ENCODE peak calls at places on chromosome 17, in seven cellular contexts. H, W, S, X, J, O and K are unnamed samples.

GRCh38 chr17:7440113-7440822 is 956 bp downstream of the FGF11 start:
- DNase-seq in O (peak; percentile 73), W (peak; percentile 79), J (peak; percentile 14), H (peak; percentile 55), X (peak; percentile 78), S (peak; percentile 81), K (no peak)

GRCh38 chr17:82675476-82676245 is 22.8 kb downstream of the RAB40B start:
- DNase-seq in J (no peak), X (no peak), H (no peak), O (peak; percentile 4), S (no peak), W (no peak), K (no peak)

GRCh38 chr17:36869856-36870617 is 67.2 kb upstream of the LHX1 start:
- DNase-seq in J (peak; percentile 17), W (peak; percentile 64), O (no peak), X (no peak), H (peak; percentile 73), S (no peak), K (no peak)

GRCh38 chr17:1193300-1193699 is 13.5 kb upstream of the ABR start:
- DNase-seq in W (no peak), S (no peak), H (no peak), X (no peak), O (no peak), J (no peak), K (no peak)

GRCh38 chr17:80921159-80921558 is 70.5 kb upstream of the CHMP6 start:
- DNase-seq in H (no peak), X (no peak), O (no peak), S (peak; percentile 57), W (no peak), J (no peak), K (no peak)

GRCh38 chr17:37648555-37648954 is 5.3 kb upstream of the DDX52 start:
- DNase-seq in X (no peak), S (no peak), H (no peak), O (no peak), J (peak; percentile 45), W (no peak), K (no peak)

GRCh38 chr17:15334266-15334665 is 7.1 kb downstream of the TEKT3 start:
- DNase-seq in W (no peak), H (peak; percentile 30), X (peak; percentile 52), J (no peak), O (no peak), S (no peak), K (peak; percentile 60)

GRCh38 chr17:81317992-81318391 is 22.9 kb upstream of the SLC38A10 start:
- DNase-seq in W (peak; percentile 63), J (no peak), X (no peak), S (no peak), O (no peak), H (no peak), K (no peak)

GRCh38 chr17:27513849-27514248 is 57.6 kb downstream of the KSR1 start:
- DNase-seq in H (no peak), W (no peak), X (no peak), S (no peak), O (no peak), J (no peak), K (no peak)

GRCh38 chr17:68383443-68384321 is 73.6 kb downstream of the WIPI1 start:
- DNase-seq in J (peak; percentile 94), W (no peak), O (peak; percentile 47), H (no peak), X (peak; percentile 35), S (peak; percentile 71), K (no peak)

GRCh38 chr17:56636276-56636675 is 42.8 kb downstream of the NOG start:
- DNase-seq in X (no peak), H (no peak), J (no peak), O (no peak), W (no peak), S (no peak), K (no peak)

GRCh38 chr17:1231456-1231855 is 38.8 kb upstream of the BHLHA9 start:
- DNase-seq in H (no peak), W (no peak), X (no peak), S (peak; percentile 83), J (no peak), O (peak; percentile 48), K (no peak)

GRCh38 chr17:39813631-39814030 is 50.5 kb downstream of the IKZF3 start:
- DNase-seq in X (no peak), S (no peak), H (no peak), O (no peak), J (no peak), W (no peak), K (no peak)

GRCh38 chr17:79799538-79800324 is 2.9 kb upstream of the CBX8 start:
- DNase-seq in O (no peak), X (no peak), W (no peak), S (peak; percentile 52), J (no peak), H (no peak), K (no peak)

GRCh38 chr17:79797492-79798295 is 817 bp upstream of the CBX8 start:
- DNase-seq in W (no peak), H (peak; percentile 67), J (no peak), O (peak; percentile 40), S (no peak), X (peak; percentile 25), K (no peak)

GRCh38 chr17:79798296-79799173 is 1.7 kb upstream of the CBX8 start:
- DNase-seq in J (no peak), O (peak; percentile 49), H (no peak), S (no peak), W (peak; percentile 49), X (peak; percentile 57), K (no peak)

GRCh38 chr17:79800325-79801155 is 3.7 kb upstream of the CBX8 start:
- DNase-seq in W (peak; percentile 92), H (no peak), S (peak; percentile 64), X (peak; percentile 76), O (no peak), J (peak; percentile 57), K (no peak)

GRCh38 chr17:79799174-79799537 is 2.3 kb upstream of the CBX8 start:
- DNase-seq in J (no peak), W (no peak), S (peak; percentile 67), X (no peak), O (no peak), H (no peak), K (no peak)
- H3K4me1 ChIP-seq in J (peaks cover 8% of the 10 kb centered on the region), W (peaks cover 38% of the 10 kb centered on the region), S (peaks cover 34% of the 10 kb centered on the region), X (peaks cover 34% of the 10 kb centered on the region), O (peaks cover 23% of the 10 kb centered on the region), H (peaks cover 26% of the 10 kb centered on the region), K (no peaks in the 10 kb centered on the region)

GRCh38 chr17:21218101-21218500 is 4.1 kb upstream of the TMEM11 start:
- DNase-seq in S (no peak), J (no peak), W (peak; percentile 79), H (no peak), X (no peak), O (no peak), K (no peak)
- TF ChIP-seq CTCF in S (no peak), J (no peak), W (peak; percentile 36), H (no peak), X (no peak), O (no peak), K (no peak)

DNA sequence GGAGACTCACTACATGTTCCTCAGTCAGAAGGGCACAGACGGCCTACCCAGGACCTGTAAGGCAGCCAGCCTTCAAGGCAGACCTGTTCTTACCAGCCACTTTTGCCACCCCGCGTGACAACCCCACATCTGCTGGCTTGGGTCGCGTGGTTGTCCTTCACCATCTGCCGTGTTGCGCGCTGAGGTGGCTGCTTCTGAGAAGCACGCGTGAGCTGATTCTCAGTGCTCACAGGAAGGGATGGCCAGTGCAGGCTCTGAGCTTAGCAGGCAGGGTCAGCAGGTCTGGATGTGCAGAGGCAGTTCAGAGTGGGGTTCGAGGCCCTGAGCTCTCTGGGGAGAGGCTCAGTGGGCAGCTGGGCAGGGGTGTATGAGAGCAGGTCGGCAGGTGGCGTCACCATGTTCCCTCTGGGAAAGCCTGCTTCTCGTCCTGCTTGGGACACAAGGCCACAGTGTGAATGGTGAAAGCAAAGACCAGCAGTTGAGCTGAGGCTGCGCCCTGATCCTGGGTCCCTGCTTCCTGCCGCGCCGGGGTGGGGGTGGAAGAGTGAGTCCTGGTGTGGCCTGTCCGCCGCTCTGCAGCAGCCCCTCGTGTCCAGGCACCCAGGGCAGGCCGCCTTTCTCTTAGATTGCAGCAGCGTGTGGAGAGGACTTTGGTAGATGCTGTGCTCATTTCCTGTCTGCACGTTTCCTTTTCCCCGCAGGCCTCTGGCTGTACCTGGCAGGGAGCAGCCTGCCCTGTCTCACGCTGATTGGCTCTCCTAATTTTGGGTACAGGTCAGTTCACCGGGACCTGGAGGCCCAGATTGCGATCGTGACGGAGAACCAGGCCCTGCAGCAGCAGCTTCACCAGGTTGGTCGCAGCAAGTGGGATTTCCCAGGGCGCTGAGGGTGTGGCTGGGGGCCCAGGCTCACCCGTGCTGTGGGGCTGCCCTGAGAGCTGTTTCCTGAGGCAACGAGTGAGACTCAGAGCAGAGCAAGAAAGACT is 36.0 kb downstream of the PGS1 start:
- DNase-seq in O (no peak), S (no peak), X (no peak), W (no peak), J (no peak), H (no peak), K (no peak)
- H3K27ac ChIP-seq in O (peak overlapping the region; percentile 94), S (peak overlapping the region; percentile 83), X (no peak overlapping the region), W (peak overlapping the region; percentile 72), J (no peak overlapping the region), H (no peak overlapping the region), K (no peak overlapping the region)

GRCh38 chr17:74447628-74448159 is 15.8 kb downstream of the GPRC5C start:
- DNase-seq in O (no peak), S (no peak), J (no peak), W (no peak), H (no peak), X (no peak), K (no peak)

GRCh38 chr17:74448774-74449173 is 16.9 kb downstream of the GPRC5C start:
- DNase-seq in H (no peak), O (no peak), S (no peak), W (no peak), X (no peak), J (no peak), K (no peak)

GRCh38 chr17:74449773-74450172 is 16.7 kb upstream of the CD300A start:
- DNase-seq in O (no peak), S (no peak), W (no peak), X (no peak), H (no peak), J (no peak), K (no peak)

GRCh38 chr17:74450231-74450630 is 16.2 kb upstream of the CD300A start:
- DNase-seq in J (no peak), H (no peak), X (no peak), O (no peak), S (no peak), W (no peak), K (no peak)

GRCh38 chr17:74449306-74449705 is 17.1 kb upstream of the CD300A start:
- DNase-seq in W (no peak), J (no peak), O (no peak), H (no peak), S (no peak), X (no peak), K (no peak)
- H3K4me1 ChIP-seq in W (peaks cover 3% of the 10 kb centered on the region), J (no peaks in the 10 kb centered on the region), O (peaks cover 76% of the 10 kb centered on the region), H (peaks cover 6% of the 10 kb centered on the region), S (peaks cover 41% of the 10 kb centered on the region), X (peaks cover 7% of the 10 kb centered on the region), K (no peaks in the 10 kb centered on the region)